ENCODE peak calls at places on chromosomes 4 and X, in four cellular contexts. V is heart right ventricle, L is AG04450, R is left ventricle myocardium inferior. M is an unnamed sample.

GRCh38 chr4:2791518-2792395 is 1.1 kb upstream of the SH3BP2 start:
- DNase-seq in V (no peak), L (no peak), R (peak; percentile 28), M (no peak)

GRCh38 chr4:70705856-70706461 is 15.8 kb upstream of the RUFY3 start:
- DNase-seq in V (no peak), L (no peak), R (no peak), M (no peak)

GRCh38 chr4:104747635-104748034 is 252.9 kb upstream of the CXXC4 start:
- DNase-seq in V (no peak), L (no peak), R (no peak), M (no peak)

GRCh38 chr4:185775792-185776555 is 36.0 kb downstream of the SORBS2 start:
- DNase-seq in V (no peak), L (no peak), R (no peak), M (no peak)

GRCh38 chr4:10017037-10017893 is 4.0 kb downstream of the SLC2A9 start:
- DNase-seq in V (no peak), L (no peak), R (no peak), M (no peak)

GRCh38 chr4:89737888-89738287 is 99.1 kb downstream of the SNCA start:
- DNase-seq in V (no peak), L (no peak), R (no peak), M (no peak)

GRCh38 chr4:161279095-161279494 is 884.7 kb downstream of the FSTL5 start:
- DNase-seq in V (no peak), L (no peak), R (no peak), M (no peak)

GRCh38 chr4:60989141-60989540 is 211.0 kb upstream of the ADGRL3 start:
- DNase-seq in V (no peak), L (no peak), R (no peak), M (no peak)

GRCh38 chrX:153639177-153640044 is 7.6 kb upstream of the DUSP9 start:
- DNase-seq in V (no peak), L (no peak), R (no peak), M (no peak)

GRCh38 chr4:41146716-41147506 is 67.4 kb downstream of the APBB2 start:
- DNase-seq in V (no peak), L (no peak), R (no peak), M (peak; percentile 21)

GRCh38 chrX:26851981-26852380 is 611.2 kb downstream of the PPP4R3C start:
- DNase-seq in V (no peak), L (no peak), R (no peak), M (no peak)

GRCh38 chrX:104098151-104098808 is 14.0 kb upstream of the ZCCHC18 start:
- DNase-seq in V (peak; percentile 56), L (peak; percentile 45), R (no peak), M (peak; percentile 48)

GRCh38 chr4:74054483-74055032 is 16.1 kb upstream of the CXCL3 start:
- DNase-seq in V (no peak), L (no peak), R (no peak), M (no peak)

GRCh38 chrX:46165411-46165810 is 379.8 kb downstream of the ZNF674 start:
- DNase-seq in V (no peak), L (no peak), R (no peak), M (no peak)

GRCh38 chr4:30553721-30554120 is 166.4 kb upstream of the PCDH7 start:
- DNase-seq in V (no peak), L (no peak), R (no peak), M (no peak)

GRCh38 chr4:174592985-174593335 is 70.7 kb upstream of the HPGD start:
- DNase-seq in V (no peak), L (no peak), R (no peak), M (no peak)

GRCh38 chrX:80512924-80513323 is 92.7 kb downstream of the TENT5D start:
- DNase-seq in V (no peak), L (no peak), R (no peak), M (no peak)

GRCh38 chrX:74422576-74423288 is 1.4 kb downstream of the SLC16A2 start:
- DNase-seq in V (peak; percentile 51), L (peak; percentile 37), R (peak; percentile 64), M (peak; percentile 54)

GRCh38 chrX:96425204-96425603 is 259.4 kb upstream of the DIAPH2 start:
- DNase-seq in V (no peak), L (no peak), R (no peak), M (no peak)

GRCh38 chr4:152935138-152935537 is 985 bp upstream of the FHDC1 start:
- DNase-seq in V (no peak), L (no peak), R (no peak), M (no peak)

GRCh38 chr4:24659241-24659961 is 75.0 kb upstream of the DHX15 start:
- DNase-seq in V (no peak), L (no peak), R (no peak), M (peak; percentile 70)

GRCh38 chr4:119310826-119311225 is 11.1 kb downstream of the FABP2 start:
- DNase-seq in V (no peak), L (no peak), R (no peak), M (no peak)

GRCh38 chr4:10161840-10162239 is 45.2 kb upstream of the WDR1 start:
- DNase-seq in V (no peak), L (no peak), R (no peak), M (no peak)

GRCh38 chr4:142160509-142160908 is 524.1 kb downstream of the IL15 start:
- DNase-seq in V (no peak), L (no peak), R (no peak), M (no peak)

GRCh38 chrX:54961750-54962149 is 32.2 kb downstream of the PFKFB1 start:
- DNase-seq in V (no peak), L (no peak), R (no peak), M (no peak)

GRCh38 chr4:26985836-26986235 is 125.2 kb downstream of the STIM2 start:
- DNase-seq in V (no peak), L (no peak), R (no peak), M (no peak)

GRCh38 chrX:119755981-119756533 is 2.3 kb upstream of the SOWAHD start:
- DNase-seq in V (no peak), L (peak; percentile 29), R (no peak), M (peak; percentile 29)

GRCh38 chrX:116246261-116246660 is 75.7 kb downstream of the AGTR2 start:
- DNase-seq in V (no peak), L (no peak), R (no peak), M (no peak)

GRCh38 chrX:87140800-87141483 is 376.7 kb upstream of the KLHL4 start:
- DNase-seq in V (no peak), L (no peak), R (no peak), M (no peak)

GRCh38 chr4:78652282-78652876 is 100.8 kb downstream of the ANXA3 start:
- DNase-seq in V (peak; percentile 27), L (no peak), R (no peak), M (no peak)

GRCh38 chr4:83381173-83381572 is 46.5 kb upstream of the HPSE start:
- DNase-seq in V (no peak), L (no peak), R (no peak), M (no peak)

GRCh38 chr4:83378426-83378825 is 43.8 kb upstream of the HPSE start:
- DNase-seq in V (no peak), L (no peak), R (no peak), M (no peak)
- H3K9me3 ChIP-seq in V (no peaks in the 10 kb centered on the region), L (peaks cover 11% of the 10 kb centered on the region), R (peaks cover 18% of the 10 kb centered on the region), M (no peaks in the 10 kb centered on the region)

DNA sequence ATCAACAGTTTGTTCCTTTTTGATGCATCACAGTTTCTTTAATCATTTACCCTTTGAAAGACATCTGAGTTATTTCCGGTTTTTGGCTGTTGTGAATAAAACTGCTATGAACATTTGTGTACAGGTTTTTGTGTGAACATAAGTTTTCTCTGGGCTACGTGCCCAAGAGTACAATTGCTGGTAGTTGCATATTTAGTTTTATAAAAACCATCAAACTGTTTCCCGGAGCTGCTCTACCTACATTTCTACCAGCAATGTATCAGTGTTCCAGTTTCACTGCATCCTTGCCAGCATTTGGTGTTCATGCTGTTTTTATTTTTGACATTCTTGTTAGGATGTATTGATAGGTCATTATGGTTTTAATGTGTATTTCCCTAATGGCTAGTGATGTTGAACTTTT is 17.3 kb downstream of the KDM6A start:
- DNase-seq in V (no peak), L (no peak), R (no peak), M (no peak)
- H3K9me3 ChIP-seq in V (no peaks in the 10 kb centered on the region), L (no peaks in the 10 kb centered on the region), R (no peaks in the 10 kb centered on the region), M (no peaks in the 10 kb centered on the region)

GRCh38 chr4:12053951-12054350 is 625.3 kb upstream of the HS3ST1 start:
- DNase-seq in V (no peak), L (no peak), R (no peak), M (no peak)
- H3K9me3 ChIP-seq in V (no peaks in the 10 kb centered on the region), L (peaks cover 5% of the 10 kb centered on the region), R (peaks cover 2% of the 10 kb centered on the region), M (no peaks in the 10 kb centered on the region)

DNA sequence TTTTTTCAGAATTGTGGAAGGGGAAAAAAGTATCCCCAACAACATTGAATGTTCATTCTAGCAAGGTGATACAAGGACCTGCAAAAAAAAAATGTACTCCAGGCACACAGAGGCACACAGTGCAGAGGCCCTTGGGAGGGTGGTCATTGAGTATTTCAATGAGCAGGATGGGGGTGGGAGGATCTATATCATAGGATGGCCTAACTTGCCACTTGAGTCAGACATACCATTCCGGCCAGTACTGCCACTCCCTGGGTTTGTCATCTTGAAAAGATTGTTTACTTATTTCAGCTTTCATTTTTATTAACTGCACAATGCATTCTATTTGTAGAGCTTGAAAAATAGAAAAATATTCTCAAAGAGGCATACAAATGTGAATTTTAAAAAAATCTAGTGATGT is 18.7 kb downstream of the ZNF595 start:
- DNase-seq in V (no peak), L (no peak), R (no peak), M (no peak)
- H3K9me3 ChIP-seq in V (peaks cover 84% of the 10 kb centered on the region), L (peaks cover 39% of the 10 kb centered on the region), R (peaks cover 84% of the 10 kb centered on the region), M (no peaks in the 10 kb centered on the region)

DNA sequence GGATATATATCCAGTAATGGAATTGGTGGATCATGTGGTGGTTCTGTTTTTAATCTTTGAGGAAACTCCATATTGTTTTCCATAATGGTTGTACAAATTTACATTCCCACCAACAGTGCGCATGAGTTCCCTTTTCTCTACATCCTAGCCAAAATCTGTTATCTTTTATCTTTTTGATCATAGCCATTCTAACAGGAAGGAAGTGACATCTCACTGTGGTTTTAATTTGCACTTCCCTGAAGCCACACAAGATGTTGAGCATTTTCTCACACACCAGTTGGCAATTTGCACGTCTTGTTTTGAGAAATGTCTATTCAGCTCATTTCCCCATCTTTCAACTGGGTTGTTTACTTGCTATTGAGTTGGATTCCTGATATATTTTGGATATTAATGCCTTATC is 194.9 kb downstream of the CBLL2 start:
- DNase-seq in V (no peak), L (no peak), R (no peak), M (no peak)
- H3K9me3 ChIP-seq in V (no peaks in the 10 kb centered on the region), L (no peaks in the 10 kb centered on the region), R (no peaks in the 10 kb centered on the region), M (no peaks in the 10 kb centered on the region)